ENCODE peak calls at places on chromosome 15, in four cellular contexts. One of them, this sample, is unnamed.
A peak's percentile ranks its signal among the peaks of the same experiment; 100 is the strongest.

GRCh38 chr15:82918162-82918561 is 34.4 kb downstream of the HOMER2 start:
- DNase-seq in heart right ventricle: no peak
- DNase-seq in NCI-H1417: no peak
- DNase-seq in T1000: no peak
- DNase-seq in this sample: no peak

GRCh38 chr15:100383302-100384107 is 41.7 kb upstream of the ADAMTS17 start:
- DNase-seq in heart right ventricle: no peak
- DNase-seq in NCI-H1417: no peak
- DNase-seq in T1000: no peak
- DNase-seq in this sample: no peak

GRCh38 chr15:83559310-83559966 is 94.5 kb upstream of the ADAMTSL3 start:
- DNase-seq in heart right ventricle: no peak
- DNase-seq in NCI-H1417: peak; percentile 37
- DNase-seq in T1000: peak; percentile 20
- DNase-seq in this sample: peak; percentile 32

GRCh38 chr15:41890050-41890690 is 3.7 kb downstream of the SPTBN5 start:
- DNase-seq in heart right ventricle: no peak
- DNase-seq in NCI-H1417: no peak
- DNase-seq in T1000: no peak
- DNase-seq in this sample: no peak

GRCh38 chr15:62063851-62064635 is 2.7 kb upstream of the C2CD4A start:
- DNase-seq in heart right ventricle: no peak
- DNase-seq in NCI-H1417: no peak
- DNase-seq in T1000: no peak
- DNase-seq in this sample: no peak

GRCh38 chr15:72197045-72197459 is 535 bp downstream of the GRAMD2A start:
- DNase-seq in heart right ventricle: no peak
- DNase-seq in NCI-H1417: no peak
- DNase-seq in T1000: no peak
- DNase-seq in this sample: no peak

GRCh38 chr15:28079313-28079969 is 19.7 kb downstream of the OCA2 start:
- DNase-seq in heart right ventricle: no peak
- DNase-seq in NCI-H1417: no peak
- DNase-seq in T1000: no peak
- DNase-seq in this sample: no peak

GRCh38 chr15:90219421-90220141 is 14.2 kb downstream of the CIB1 start:
- DNase-seq in heart right ventricle: peak; percentile 60
- DNase-seq in NCI-H1417: peak; percentile 10
- DNase-seq in T1000: peak; percentile 16
- DNase-seq in this sample: no peak

GRCh38 chr15:92130244-92130643 is 263.4 kb upstream of the ST8SIA2 start:
- DNase-seq in heart right ventricle: no peak
- DNase-seq in NCI-H1417: no peak
- DNase-seq in T1000: no peak
- DNase-seq in this sample: no peak

GRCh38 chr15:100131321-100132224 is 210.2 kb downstream of the ADAMTS17 start:
- DNase-seq in heart right ventricle: peak; percentile 77
- DNase-seq in NCI-H1417: no peak
- DNase-seq in T1000: no peak
- DNase-seq in this sample: no peak

GRCh38 chr15:50740955-50741354 is 24.6 kb downstream of the SPPL2A start:
- DNase-seq in heart right ventricle: no peak
- DNase-seq in NCI-H1417: no peak
- DNase-seq in T1000: no peak
- DNase-seq in this sample: no peak

GRCh38 chr15:84601555-84601838 is 688 bp downstream of the ZSCAN2 start:
- DNase-seq in heart right ventricle: no peak
- DNase-seq in NCI-H1417: no peak
- DNase-seq in T1000: no peak
- DNase-seq in this sample: no peak

GRCh38 chr15:51315726-51316125 is 22.7 kb downstream of the CYP19A1 start:
- DNase-seq in heart right ventricle: no peak
- DNase-seq in NCI-H1417: no peak
- DNase-seq in T1000: no peak
- DNase-seq in this sample: no peak

GRCh38 chr15:90456236-90456635 is 68.2 kb downstream of the IQGAP1 start:
- DNase-seq in heart right ventricle: no peak
- DNase-seq in NCI-H1417: no peak
- DNase-seq in T1000: no peak
- DNase-seq in this sample: no peak

This sample was measured in keratinocyte.